ENCODE peak calls at places on chromosome X, in ten cellular contexts. L is Caco-2; V is globus pallidus; M is astrocyte of the spinal cord; G is WTC11; E is lower leg skin; C is anterior cingulate cortex; P is cardiac fibroblast; K is activated naive CD4-positive, alpha-beta T cell treated with anti-CD3 and anti-CD28 coated beads, Interleukin-2, amount 50 U/mL, for 72 hours; A is ELF-1. I is an unnamed sample.

GRCh38 chrX:131072871-131073571 is 14.9 kb downstream of the ARHGAP36 start:
- DNase-seq in M (no peak), G (no peak), C (no peak), L (no peak), A (peak; percentile 41), E (no peak), V (no peak), K (no peak), P (no peak), I (no peak)

GRCh38 chrX:64805683-64806082 is 170.6 kb downstream of the ZC4H2 start:
- DNase-seq in E (no peak), P (no peak), M (no peak), L (no peak), A (no peak), K (no peak), G (no peak), C (no peak), V (no peak), I (no peak)

GRCh38 chrX:118116308-118117068 is at the start of gene KLHL13:
- DNase-seq in C (peak; percentile 3), P (peak; percentile 44), A (peak; percentile 61), K (no peak), G (peak; percentile 40), E (no peak), M (peak; percentile 10), V (peak; percentile 40), L (peak; percentile 50), I (peak; percentile 2)

GRCh38 chrX:108036298-108036973 is 8.4 kb upstream of the VSIG1 start:
- DNase-seq in C (no peak), V (no peak), A (no peak), P (peak; percentile 82), M (peak; percentile 81), K (no peak), E (no peak), L (peak; percentile 64), G (no peak), I (no peak)

GRCh38 chrX:144849141-144849540 is 398.2 kb upstream of the SPANXN1 start:
- DNase-seq in K (no peak), P (no peak), A (no peak), C (no peak), E (no peak), L (no peak), M (peak; percentile 10), V (no peak), G (no peak), I (no peak)

GRCh38 chrX:40166582-40166981 is 68.8 kb upstream of the BCOR start:
- DNase-seq in M (peak; percentile 37), C (no peak), V (no peak), P (peak; percentile 56), G (no peak), K (no peak), A (peak; percentile 74), E (no peak), L (no peak), I (no peak)

GRCh38 chrX:40008841-40009461 is 88.8 kb downstream of the BCOR start:
- DNase-seq in C (no peak), P (peak; percentile 13), M (no peak), G (peak; percentile 36), V (no peak), A (peak; percentile 84), K (no peak), E (peak; percentile 89), L (no peak), I (no peak)

GRCh38 chrX:72305286-72306084 is at the start of gene CITED1:
- DNase-seq in C (no peak), E (no peak), A (peak; percentile 69), K (no peak), P (no peak), L (no peak), V (no peak), G (peak; percentile 20), M (no peak), I (no peak)

GRCh38 chrX:68982476-68982875 is 153.7 kb downstream of the EFNB1 start:
- DNase-seq in C (no peak), P (no peak), G (no peak), V (no peak), K (no peak), A (no peak), M (no peak), L (no peak), E (no peak), I (no peak)

GRCh38 chrX:124212622-124213021 is 119.8 kb upstream of the TEX13D start:
- DNase-seq in P (no peak), V (no peak), K (no peak), C (no peak), M (no peak), E (no peak), G (no peak), L (no peak), A (no peak), I (no peak)

GRCh38 chrX:53583571-53583970 is 102.9 kb downstream of the HUWE1 start:
- DNase-seq in L (no peak), G (no peak), K (no peak), A (no peak), P (no peak), M (no peak), E (no peak), C (no peak), V (no peak), I (no peak)

GRCh38 chrX:68146054-68146453 is 287.2 kb downstream of the OPHN1 start:
- DNase-seq in K (no peak), G (no peak), P (peak; percentile 66), A (no peak), C (no peak), M (peak; percentile 57), V (peak; percentile 44), L (peak; percentile 9), E (no peak), I (no peak)

GRCh38 chrX:20463296-20464075 is 196.8 kb upstream of the RPS6KA3 start:
- DNase-seq in K (no peak), M (no peak), G (no peak), E (no peak), P (no peak), C (no peak), A (no peak), V (no peak), L (no peak), I (no peak)